ENCODE peak calls at places on chromosomes 4 and X, in five cellular contexts. W is colonic mucosa; C is neural crest cell; J is stimulated activated CD4-positive, alpha-beta T cell treated with anti-CD3 and anti-CD28 coated beads, Interleukin-1b, Interleukin-23, amount 100 ng/mL, for 24 hours; E is HT1080. X is an unnamed sample.

GRCh38 chrX:6941041-6941440 is 206.5 kb upstream of the STS start:
- DNase-seq in E (peak), C (no peak), W (no peak), J (no peak), X (no peak)

GRCh38 chr4:112895785-112896184 is 153.7 kb upstream of the ANK2 start:
- DNase-seq in W (no peak), E (peak), J (no peak), C (peak), X (no peak)

GRCh38 chrX:29435396-29435795 is 780.0 kb upstream of the MAGEB2 start:
- DNase-seq in W (no peak), J (no peak), E (no peak), C (no peak), X (no peak)

GRCh38 chr4:20272411-20272872 is 20.7 kb downstream of the SLIT2 start:
- DNase-seq in C (no peak), W (no peak), E (peak), J (no peak), X (no peak)

GRCh38 chr4:168634276-168634802 is 137.5 kb downstream of the PALLD start:
- DNase-seq in J (no peak), E (peak), W (no peak), C (no peak), X (no peak)

GRCh38 chr4:7384003-7384928 is 50.5 kb downstream of the PSAPL1 start:
- DNase-seq in E (no peak), C (no peak), W (no peak), J (no peak), X (no peak)

GRCh38 chr4:74038161-74039064 is at the start of gene CXCL3:
- DNase-seq in C (peak), W (peak), E (peak), J (no peak), X (peak)

GRCh38 chr4:185738038-185738552 is 73.9 kb downstream of the SORBS2 start:
- DNase-seq in E (no peak), J (no peak), C (no peak), W (no peak), X (no peak)

GRCh38 chrX:72062890-72063289 is 68.8 kb downstream of the RTL5 start:
- DNase-seq in W (no peak), E (no peak), J (no peak), C (no peak), X (peak)

GRCh38 chr4:110211007-110211769 is 12.8 kb upstream of the ELOVL6 start:
- DNase-seq in W (peak), E (peak), J (no peak), C (no peak), X (peak)

GRCh38 chrX:35664838-35665237 is 133.3 kb upstream of the MAGEB16 start:
- DNase-seq in E (no peak), J (no peak), C (no peak), W (no peak), X (no peak)

GRCh38 chr4:27198971-27199370 is 338.3 kb downstream of the STIM2 start:
- DNase-seq in E (no peak), W (no peak), C (no peak), J (no peak), X (no peak)

X was measured in left colon.